ENCODE peak calls at places on chromosomes 4 and X, in nine cellular contexts. One of them, this sample, is unnamed.

GRCh38 chr4:151046609-151047008 is 31.5 kb upstream of the LRBA start:
- DNase-seq in SK-N-DZ: no peak
- DNase-seq in brain microvascular endothelial cell: no peak
- DNase-seq in stimulated activated CD4-positive, alpha-beta T cell treated with anti-CD3 and anti-CD28 coated beads, Interleukin-4, amount 100 ng/mL, for 1 hour: no peak
- DNase-seq in cardiac muscle cell: no peak
- DNase-seq in fibroblast of the conjunctiva: no peak
- DNase-seq in sigmoid colon: no peak
- DNase-seq in NB4: no peak
- DNase-seq in activated CD8-positive, alpha-beta memory T cell treated with anti-CD3 and anti-CD28 coated beads for 4 hours: no peak
- DNase-seq in this sample: no peak

GRCh38 chrX:2708601-2709200 is 17.6 kb downstream of the CD99 start:
- DNase-seq in SK-N-DZ: no peak
- DNase-seq in brain microvascular endothelial cell: no peak
- DNase-seq in stimulated activated CD4-positive, alpha-beta T cell treated with anti-CD3 and anti-CD28 coated beads, Interleukin-4, amount 100 ng/mL, for 1 hour: no peak
- DNase-seq in cardiac muscle cell: no peak
- DNase-seq in fibroblast of the conjunctiva: no peak
- DNase-seq in sigmoid colon: no peak
- DNase-seq in NB4: peak
- DNase-seq in activated CD8-positive, alpha-beta memory T cell treated with anti-CD3 and anti-CD28 coated beads for 4 hours: no peak
- DNase-seq in this sample: no peak

GRCh38 chr4:42768125-42768748 is 111.3 kb upstream of the ATP8A1 start:
- DNase-seq in SK-N-DZ: peak
- DNase-seq in brain microvascular endothelial cell: no peak
- DNase-seq in stimulated activated CD4-positive, alpha-beta T cell treated with anti-CD3 and anti-CD28 coated beads, Interleukin-4, amount 100 ng/mL, for 1 hour: no peak
- DNase-seq in cardiac muscle cell: no peak
- DNase-seq in fibroblast of the conjunctiva: no peak
- DNase-seq in sigmoid colon: no peak
- DNase-seq in NB4: no peak
- DNase-seq in activated CD8-positive, alpha-beta memory T cell treated with anti-CD3 and anti-CD28 coated beads for 4 hours: no peak
- DNase-seq in this sample: no peak

GRCh38 chr4:54378461-54378860 is 149.4 kb downstream of the PDGFRA start:
- DNase-seq in SK-N-DZ: no peak
- DNase-seq in brain microvascular endothelial cell: peak
- DNase-seq in stimulated activated CD4-positive, alpha-beta T cell treated with anti-CD3 and anti-CD28 coated beads, Interleukin-4, amount 100 ng/mL, for 1 hour: no peak
- DNase-seq in cardiac muscle cell: no peak
- DNase-seq in fibroblast of the conjunctiva: no peak
- DNase-seq in sigmoid colon: no peak
- DNase-seq in NB4: no peak
- DNase-seq in activated CD8-positive, alpha-beta memory T cell treated with anti-CD3 and anti-CD28 coated beads for 4 hours: no peak
- DNase-seq in this sample: no peak

GRCh38 chr4:38004062-38004461 is 43.9 kb downstream of the PTTG2 start:
- DNase-seq in SK-N-DZ: no peak
- DNase-seq in brain microvascular endothelial cell: peak
- DNase-seq in stimulated activated CD4-positive, alpha-beta T cell treated with anti-CD3 and anti-CD28 coated beads, Interleukin-4, amount 100 ng/mL, for 1 hour: no peak
- DNase-seq in cardiac muscle cell: peak
- DNase-seq in fibroblast of the conjunctiva: no peak
- DNase-seq in sigmoid colon: no peak
- DNase-seq in NB4: no peak
- DNase-seq in activated CD8-positive, alpha-beta memory T cell treated with anti-CD3 and anti-CD28 coated beads for 4 hours: no peak
- DNase-seq in this sample: peak

GRCh38 chr4:150251752-150252190 is 173.5 kb downstream of the DCLK2 start:
- DNase-seq in SK-N-DZ: no peak
- DNase-seq in brain microvascular endothelial cell: no peak
- DNase-seq in stimulated activated CD4-positive, alpha-beta T cell treated with anti-CD3 and anti-CD28 coated beads, Interleukin-4, amount 100 ng/mL, for 1 hour: no peak
- DNase-seq in cardiac muscle cell: peak
- DNase-seq in fibroblast of the conjunctiva: no peak
- DNase-seq in sigmoid colon: peak
- DNase-seq in NB4: no peak
- DNase-seq in activated CD8-positive, alpha-beta memory T cell treated with anti-CD3 and anti-CD28 coated beads for 4 hours: no peak
- DNase-seq in this sample: no peak

GRCh38 chr4:40976343-40976742 is 226.6 kb downstream of the NSUN7 start:
- DNase-seq in SK-N-DZ: peak
- DNase-seq in brain microvascular endothelial cell: no peak
- DNase-seq in stimulated activated CD4-positive, alpha-beta T cell treated with anti-CD3 and anti-CD28 coated beads, Interleukin-4, amount 100 ng/mL, for 1 hour: no peak
- DNase-seq in cardiac muscle cell: peak
- DNase-seq in fibroblast of the conjunctiva: no peak
- DNase-seq in sigmoid colon: no peak
- DNase-seq in NB4: peak
- DNase-seq in activated CD8-positive, alpha-beta memory T cell treated with anti-CD3 and anti-CD28 coated beads for 4 hours: no peak
- DNase-seq in this sample: no peak

GRCh38 chrX:46444011-46444410 is 101.2 kb downstream of the ZNF674 start:
- DNase-seq in SK-N-DZ: no peak
- DNase-seq in brain microvascular endothelial cell: peak
- DNase-seq in stimulated activated CD4-positive, alpha-beta T cell treated with anti-CD3 and anti-CD28 coated beads, Interleukin-4, amount 100 ng/mL, for 1 hour: no peak
- DNase-seq in cardiac muscle cell: peak
- DNase-seq in fibroblast of the conjunctiva: peak
- DNase-seq in sigmoid colon: no peak
- DNase-seq in NB4: peak
- DNase-seq in activated CD8-positive, alpha-beta memory T cell treated with anti-CD3 and anti-CD28 coated beads for 4 hours: no peak
- DNase-seq in this sample: peak

GRCh38 chr4:16204505-16204904 is 21.8 kb downstream of the TAPT1 start:
- DNase-seq in SK-N-DZ: no peak
- DNase-seq in brain microvascular endothelial cell: no peak
- DNase-seq in stimulated activated CD4-positive, alpha-beta T cell treated with anti-CD3 and anti-CD28 coated beads, Interleukin-4, amount 100 ng/mL, for 1 hour: no peak
- DNase-seq in cardiac muscle cell: no peak
- DNase-seq in fibroblast of the conjunctiva: no peak
- DNase-seq in sigmoid colon: no peak
- DNase-seq in NB4: no peak
- DNase-seq in activated CD8-positive, alpha-beta memory T cell treated with anti-CD3 and anti-CD28 coated beads for 4 hours: no peak
- DNase-seq in this sample: no peak

GRCh38 chrX:119041175-119041574 is 31.6 kb upstream of the CT47C1 start:
- DNase-seq in SK-N-DZ: no peak
- DNase-seq in brain microvascular endothelial cell: peak
- DNase-seq in stimulated activated CD4-positive, alpha-beta T cell treated with anti-CD3 and anti-CD28 coated beads, Interleukin-4, amount 100 ng/mL, for 1 hour: no peak
- DNase-seq in cardiac muscle cell: peak
- DNase-seq in fibroblast of the conjunctiva: peak
- DNase-seq in sigmoid colon: peak
- DNase-seq in NB4: peak
- DNase-seq in activated CD8-positive, alpha-beta memory T cell treated with anti-CD3 and anti-CD28 coated beads for 4 hours: no peak
- DNase-seq in this sample: peak

GRCh38 chr4:134777626-134778025 is 576.0 kb upstream of the PABPC4L start:
- DNase-seq in SK-N-DZ: no peak
- DNase-seq in brain microvascular endothelial cell: no peak
- DNase-seq in stimulated activated CD4-positive, alpha-beta T cell treated with anti-CD3 and anti-CD28 coated beads, Interleukin-4, amount 100 ng/mL, for 1 hour: no peak
- DNase-seq in cardiac muscle cell: peak
- DNase-seq in fibroblast of the conjunctiva: no peak
- DNase-seq in sigmoid colon: no peak
- DNase-seq in NB4: no peak
- DNase-seq in activated CD8-positive, alpha-beta memory T cell treated with anti-CD3 and anti-CD28 coated beads for 4 hours: no peak
- DNase-seq in this sample: no peak

GRCh38 chr4:71389149-71389840 is 50.5 kb downstream of the SLC4A4 start:
- DNase-seq in SK-N-DZ: no peak
- DNase-seq in brain microvascular endothelial cell: no peak
- DNase-seq in stimulated activated CD4-positive, alpha-beta T cell treated with anti-CD3 and anti-CD28 coated beads, Interleukin-4, amount 100 ng/mL, for 1 hour: no peak
- DNase-seq in cardiac muscle cell: no peak
- DNase-seq in fibroblast of the conjunctiva: peak
- DNase-seq in sigmoid colon: peak
- DNase-seq in NB4: no peak
- DNase-seq in activated CD8-positive, alpha-beta memory T cell treated with anti-CD3 and anti-CD28 coated beads for 4 hours: no peak
- DNase-seq in this sample: no peak

GRCh38 chr4:150217804-150218203 is 139.6 kb downstream of the DCLK2 start:
- DNase-seq in SK-N-DZ: no peak
- DNase-seq in brain microvascular endothelial cell: no peak
- DNase-seq in stimulated activated CD4-positive, alpha-beta T cell treated with anti-CD3 and anti-CD28 coated beads, Interleukin-4, amount 100 ng/mL, for 1 hour: no peak
- DNase-seq in cardiac muscle cell: no peak
- DNase-seq in fibroblast of the conjunctiva: no peak
- DNase-seq in sigmoid colon: no peak
- DNase-seq in NB4: no peak
- DNase-seq in activated CD8-positive, alpha-beta memory T cell treated with anti-CD3 and anti-CD28 coated beads for 4 hours: no peak
- DNase-seq in this sample: no peak

GRCh38 chr4:157957905-157958304 is 214.9 kb downstream of the GASK1B start:
- DNase-seq in SK-N-DZ: no peak
- DNase-seq in brain microvascular endothelial cell: no peak
- DNase-seq in stimulated activated CD4-positive, alpha-beta T cell treated with anti-CD3 and anti-CD28 coated beads, Interleukin-4, amount 100 ng/mL, for 1 hour: no peak
- DNase-seq in cardiac muscle cell: no peak
- DNase-seq in fibroblast of the conjunctiva: no peak
- DNase-seq in sigmoid colon: no peak
- DNase-seq in NB4: no peak
- DNase-seq in activated CD8-positive, alpha-beta memory T cell treated with anti-CD3 and anti-CD28 coated beads for 4 hours: no peak
- DNase-seq in this sample: no peak

GRCh38 chrX:153726286-153727107 is 1.8 kb downstream of the ABCD1 start:
- DNase-seq in SK-N-DZ: peak
- DNase-seq in brain microvascular endothelial cell: no peak
- DNase-seq in stimulated activated CD4-positive, alpha-beta T cell treated with anti-CD3 and anti-CD28 coated beads, Interleukin-4, amount 100 ng/mL, for 1 hour: peak
- DNase-seq in cardiac muscle cell: peak
- DNase-seq in fibroblast of the conjunctiva: no peak
- DNase-seq in sigmoid colon: peak
- DNase-seq in NB4: peak
- DNase-seq in activated CD8-positive, alpha-beta memory T cell treated with anti-CD3 and anti-CD28 coated beads for 4 hours: no peak
- DNase-seq in this sample: peak

GRCh38 chr4:6184169-6184568 is 16.2 kb downstream of the JAKMIP1 start:
- DNase-seq in SK-N-DZ: no peak
- DNase-seq in brain microvascular endothelial cell: no peak
- DNase-seq in stimulated activated CD4-positive, alpha-beta T cell treated with anti-CD3 and anti-CD28 coated beads, Interleukin-4, amount 100 ng/mL, for 1 hour: no peak
- DNase-seq in cardiac muscle cell: no peak
- DNase-seq in fibroblast of the conjunctiva: no peak
- DNase-seq in sigmoid colon: no peak
- DNase-seq in NB4: no peak
- DNase-seq in activated CD8-positive, alpha-beta memory T cell treated with anti-CD3 and anti-CD28 coated beads for 4 hours: no peak
- DNase-seq in this sample: no peak

GRCh38 chr4:47862297-47862696 is 24.4 kb upstream of the CORIN start:
- DNase-seq in SK-N-DZ: no peak
- DNase-seq in brain microvascular endothelial cell: peak
- DNase-seq in stimulated activated CD4-positive, alpha-beta T cell treated with anti-CD3 and anti-CD28 coated beads, Interleukin-4, amount 100 ng/mL, for 1 hour: no peak
- DNase-seq in cardiac muscle cell: peak
- DNase-seq in fibroblast of the conjunctiva: peak
- DNase-seq in sigmoid colon: no peak
- DNase-seq in NB4: no peak
- DNase-seq in activated CD8-positive, alpha-beta memory T cell treated with anti-CD3 and anti-CD28 coated beads for 4 hours: no peak
- DNase-seq in this sample: peak

GRCh38 chr4:123418486-123418931 is 21.9 kb downstream of the SPRY1 start:
- DNase-seq in SK-N-DZ: no peak
- DNase-seq in brain microvascular endothelial cell: peak
- DNase-seq in stimulated activated CD4-positive, alpha-beta T cell treated with anti-CD3 and anti-CD28 coated beads, Interleukin-4, amount 100 ng/mL, for 1 hour: no peak
- DNase-seq in cardiac muscle cell: peak
- DNase-seq in fibroblast of the conjunctiva: peak
- DNase-seq in sigmoid colon: no peak
- DNase-seq in NB4: peak
- DNase-seq in activated CD8-positive, alpha-beta memory T cell treated with anti-CD3 and anti-CD28 coated beads for 4 hours: no peak
- DNase-seq in this sample: peak

GRCh38 chr4:26719954-26720552 is 136.2 kb downstream of the TBC1D19 start:
- DNase-seq in SK-N-DZ: peak
- DNase-seq in brain microvascular endothelial cell: no peak
- DNase-seq in stimulated activated CD4-positive, alpha-beta T cell treated with anti-CD3 and anti-CD28 coated beads, Interleukin-4, amount 100 ng/mL, for 1 hour: no peak
- DNase-seq in cardiac muscle cell: peak
- DNase-seq in fibroblast of the conjunctiva: peak
- DNase-seq in sigmoid colon: no peak
- DNase-seq in NB4: peak
- DNase-seq in activated CD8-positive, alpha-beta memory T cell treated with anti-CD3 and anti-CD28 coated beads for 4 hours: no peak
- DNase-seq in this sample: no peak

GRCh38 chr4:40306203-40306602 is 28.9 kb upstream of the CHRNA9 start:
- DNase-seq in SK-N-DZ: no peak
- DNase-seq in brain microvascular endothelial cell: no peak
- DNase-seq in stimulated activated CD4-positive, alpha-beta T cell treated with anti-CD3 and anti-CD28 coated beads, Interleukin-4, amount 100 ng/mL, for 1 hour: no peak
- DNase-seq in cardiac muscle cell: no peak
- DNase-seq in fibroblast of the conjunctiva: no peak
- DNase-seq in sigmoid colon: peak
- DNase-seq in NB4: peak
- DNase-seq in activated CD8-positive, alpha-beta memory T cell treated with anti-CD3 and anti-CD28 coated beads for 4 hours: no peak
- DNase-seq in this sample: no peak

GRCh38 chr4:158534727-158535126 is 13.0 kb downstream of the RXFP1 start:
- DNase-seq in SK-N-DZ: no peak
- DNase-seq in brain microvascular endothelial cell: no peak
- DNase-seq in stimulated activated CD4-positive, alpha-beta T cell treated with anti-CD3 and anti-CD28 coated beads, Interleukin-4, amount 100 ng/mL, for 1 hour: no peak
- DNase-seq in cardiac muscle cell: no peak
- DNase-seq in fibroblast of the conjunctiva: no peak
- DNase-seq in sigmoid colon: no peak
- DNase-seq in NB4: no peak
- DNase-seq in activated CD8-positive, alpha-beta memory T cell treated with anti-CD3 and anti-CD28 coated beads for 4 hours: no peak
- DNase-seq in this sample: no peak